ENCODE peak calls at places on chromosome 3, in six cellular contexts. H is fibroblast of lung, V is colonic mucosa, I is astrocyte, W is SK-N-MC, J is DND-41. G is an unnamed sample.

GRCh38 chr3:187900961-187901755 is 155.9 kb upstream of the BCL6 start:
- DNase-seq in H (no peak), V (no peak), I (no peak), W (no peak), J (no peak), G (no peak)

GRCh38 chr3:64267774-64268604 is 42.7 kb upstream of the PRICKLE2 start:
- DNase-seq in H (peak), V (peak), I (peak), W (no peak), J (no peak), G (peak)

GRCh38 chr3:119795849-119796248 is 13.9 kb downstream of the NR1I2 start:
- DNase-seq in H (no peak), V (no peak), I (no peak), W (no peak), J (no peak), G (no peak)

GRCh38 chr3:17412950-17413530 is 329.4 kb downstream of the TBC1D5 start:
- DNase-seq in H (peak), V (peak), I (peak), W (no peak), J (peak), G (no peak)

GRCh38 chr3:134536760-134537159 is 50.9 kb downstream of the CEP63 start:
- DNase-seq in H (no peak), V (no peak), I (no peak), W (no peak), J (no peak), G (no peak)

GRCh38 chr3:137134431-137134830 is 176.6 kb downstream of the IL20RB start:
- DNase-seq in H (no peak), V (no peak), I (no peak), W (no peak), J (no peak), G (no peak)

GRCh38 chr3:124883766-124884473 is 3.2 kb downstream of the ITGB5 start:
- DNase-seq in H (peak), V (no peak), I (peak), W (no peak), J (no peak), G (no peak)

GRCh38 chr3:169710619-169711018 is 47.1 kb upstream of the MECOM start:
- DNase-seq in H (peak), V (no peak), I (peak), W (no peak), J (no peak), G (no peak)

GRCh38 chr3:156792945-156793344 is 33.2 kb upstream of the LEKR1 start:
- DNase-seq in H (peak), V (no peak), I (no peak), W (no peak), J (peak), G (no peak)

GRCh38 chr3:1183320-1184048 is 90.7 kb downstream of the CNTN6 start:
- DNase-seq in H (peak), V (no peak), I (peak), W (no peak), J (no peak), G (no peak)

GRCh38 chr3:56700136-56700535 is 17.1 kb upstream of the TASOR start:
- DNase-seq in H (no peak), V (no peak), I (no peak), W (no peak), J (no peak), G (no peak)

GRCh38 chr3:170524072-170524471 is 61.8 kb downstream of the SLC7A14 start:
- DNase-seq in H (peak), V (no peak), I (peak), W (no peak), J (no peak), G (no peak)

GRCh38 chr3:126146525-126147146 is 33.8 kb downstream of the ALDH1L1 start:
- DNase-seq in H (no peak), V (peak), I (no peak), W (no peak), J (no peak), G (peak)

GRCh38 chr3:114863848-114864247 is 283.2 kb downstream of the ZBTB20 start:
- DNase-seq in H (no peak), V (no peak), I (no peak), W (no peak), J (no peak), G (no peak)

GRCh38 chr3:171092467-171092911 is 66.0 kb upstream of the SLC2A2 start:
- DNase-seq in H (peak), V (no peak), I (no peak), W (no peak), J (no peak), G (no peak)

GRCh38 chr3:31213869-31214486 is 318.7 kb upstream of the STT3B start:
- DNase-seq in H (no peak), V (peak), I (no peak), W (no peak), J (peak), G (no peak)

GRCh38 chr3:38479431-38480092 is 16.6 kb upstream of the EXOG start:
- DNase-seq in H (peak), V (peak), I (no peak), W (no peak), J (peak), G (no peak)

GRCh38 chr3:175398676-175399075 is 539.5 kb downstream of the NAALADL2 start:
- DNase-seq in H (no peak), V (no peak), I (no peak), W (no peak), J (no peak), G (no peak)
- H3K9ac ChIP-seq in H (no peak), V (no peak), I (no peak), W (no peak), J (no peak), G (no peak)

GRCh38 chr3:52539010-52539653 is 2.7 kb downstream of the UQCC5 start:
- DNase-seq in H (no peak), V (no peak), I (no peak), W (no peak), J (peak), G (no peak)
- H3K4me3 ChIP-seq in H (no peak), V (no peak), I (no peak), W (no peak), J (no peak), G (peak)

DNA sequence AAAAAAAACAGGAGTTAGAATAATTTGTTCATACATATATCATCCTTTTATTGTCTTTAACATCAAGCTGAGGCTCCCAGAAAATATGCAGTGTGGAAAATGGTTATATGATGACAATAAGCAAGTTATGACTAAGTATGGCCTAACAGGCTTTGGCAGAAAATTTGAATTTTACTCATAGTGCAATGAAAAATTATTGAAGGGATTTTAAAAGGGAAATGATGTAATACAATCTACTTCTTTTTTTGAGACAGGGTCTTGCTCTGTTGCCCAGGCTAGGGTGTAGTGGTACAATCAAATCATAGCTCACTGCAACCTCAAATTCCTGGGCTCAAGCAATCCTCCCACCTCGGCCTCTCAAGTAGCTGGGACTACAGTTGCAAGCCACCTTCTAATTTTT is 78.7 kb downstream of the FAIM start:
- DNase-seq in H (no peak), V (no peak), I (no peak), W (no peak), J (no peak), G (no peak)
- H3K27ac ChIP-seq in H (peak), V (no peak), I (peak), W (peak), J (no peak), G (no peak)

DNA sequence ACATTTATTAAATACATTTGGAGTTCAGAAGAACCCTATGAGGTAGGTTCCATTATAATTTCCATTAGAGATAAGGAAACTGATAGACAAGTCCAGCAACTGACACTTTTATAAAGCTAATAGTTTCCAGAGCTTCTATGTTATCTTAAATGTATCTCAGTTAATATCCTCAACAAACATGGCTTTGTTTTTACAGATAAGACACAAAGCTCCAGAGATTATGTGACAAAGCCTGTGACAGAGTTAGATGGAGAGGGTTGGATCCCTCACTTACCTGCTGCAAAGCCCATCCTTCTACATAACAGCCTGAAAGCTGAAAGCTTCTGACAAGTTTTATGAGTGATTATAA is 473 bp upstream of the COMMD2 start:
- DNase-seq in H (no peak), V (no peak), I (no peak), W (no peak), J (no peak), G (no peak)
- H3K9ac ChIP-seq in H (no peak), V (peak), I (peak), W (peak), J (peak), G (peak)

GRCh38 chr3:189588818-189589569 is 42.2 kb upstream of the TP63 start:
- DNase-seq in H (no peak), V (no peak), I (no peak), W (no peak), J (no peak), G (no peak)
- H3K4me3 ChIP-seq in H (no peak), V (no peak), I (no peak), W (peak), J (no peak), G (no peak)